ENCODE peak calls at places on chromosome 1, in seven cellular contexts. G, B, E, Z, X, N and H are unnamed samples.

GRCh38 chr1:164588388-164589341 is 29.7 kb downstream of the PBX1 start:
- DNase-seq in G (no peak), B (no peak), E (peak), Z (peak), X (peak), N (peak), H (no peak)

GRCh38 chr1:42734201-42735035 is 5.6 kb downstream of the CLDN19 start:
- DNase-seq in G (no peak), B (no peak), E (no peak), Z (no peak), X (no peak), N (no peak), H (no peak)

GRCh38 chr1:107690491-107690890 is 274.5 kb downstream of the VAV3 start:
- DNase-seq in G (no peak), B (no peak), E (no peak), Z (no peak), X (no peak), N (no peak), H (no peak)

GRCh38 chr1:101242331-101243050 is 5.7 kb downstream of the S1PR1 start:
- DNase-seq in G (no peak), B (no peak), E (no peak), Z (no peak), X (no peak), N (no peak), H (no peak)

GRCh38 chr1:21369905-21370304 is 70.0 kb upstream of the NBPF3 start:
- DNase-seq in G (no peak), B (no peak), E (no peak), Z (no peak), X (no peak), N (no peak), H (no peak)

GRCh38 chr1:192809286-192810252 is 730 bp downstream of the RGS2 start:
- DNase-seq in G (no peak), B (no peak), E (no peak), Z (peak), X (peak), N (no peak), H (peak)

GRCh38 chr1:113552244-113552643 is 161.9 kb downstream of the MAGI3 start:
- DNase-seq in G (no peak), B (no peak), E (no peak), Z (no peak), X (no peak), N (no peak), H (no peak)

GRCh38 chr1:110875216-110875731 is 2.3 kb downstream of the CD53 start:
- DNase-seq in G (no peak), B (no peak), E (no peak), Z (no peak), X (no peak), N (no peak), H (no peak)

GRCh38 chr1:110677016-110677415 is 2.3 kb upstream of the KCNA3 start:
- DNase-seq in G (no peak), B (no peak), E (no peak), Z (no peak), X (no peak), N (no peak), H (no peak)

GRCh38 chr1:61215676-61216289 is 133.4 kb downstream of the NFIA start:
- DNase-seq in G (no peak), B (no peak), E (no peak), Z (peak), X (no peak), N (no peak), H (no peak)

GRCh38 chr1:205239078-205239477 is 11.3 kb downstream of the TMCC2 start:
- DNase-seq in G (no peak), B (no peak), E (no peak), Z (no peak), X (no peak), N (no peak), H (no peak)

GRCh38 chr1:61064673-61065072 is 17.7 kb upstream of the NFIA start:
- DNase-seq in G (no peak), B (no peak), E (no peak), Z (no peak), X (no peak), N (no peak), H (no peak)